ENCODE peak calls at places on chromosomes 4 and X, in four cellular contexts. F is CD8-positive, alpha-beta T cell; U is NCI-H1417; L is left cardiac atrium. B is an unnamed sample.

GRCh38 chr4:109043286-109043685 is 259.2 kb downstream of the COL25A1 start:
- DNase-seq in F (no peak), L (no peak), U (peak), B (no peak)

GRCh38 chr4:117596917-117597316 is 437.4 kb upstream of the NDST3 start:
- DNase-seq in L (no peak), F (no peak), U (no peak), B (no peak)

GRCh38 chr4:180059216-180059881 is 2183.9 kb upstream of the TENM3 start:
- DNase-seq in F (no peak), L (no peak), U (peak), B (peak)

GRCh38 chrX:133681416-133681815 is 266.1 kb upstream of the GPC4 start:
- DNase-seq in L (no peak), U (no peak), F (no peak), B (no peak)

GRCh38 chrX:10457092-10457491 is 163.3 kb downstream of the MID1 start:
- DNase-seq in F (no peak), L (peak), U (no peak), B (no peak)

GRCh38 chr4:14871676-14872430 is 130.4 kb upstream of the CPEB2 start:
- DNase-seq in U (peak), L (no peak), F (no peak), B (no peak)

GRCh38 chr4:101707596-101707995 is 82.9 kb upstream of the BANK1 start:
- DNase-seq in L (no peak), F (no peak), U (no peak), B (no peak)

GRCh38 chr4:676871-677235 is 2.5 kb downstream of the MYL5 start:
- DNase-seq in F (no peak), L (no peak), U (peak), B (no peak)

GRCh38 chrX:53598169-53598568 is 88.3 kb downstream of the HUWE1 start:
- DNase-seq in F (no peak), L (no peak), U (no peak), B (no peak)

GRCh38 chr4:15744016-15744415 is 34.1 kb upstream of the CD38 start:
- DNase-seq in L (no peak), F (no peak), U (no peak), B (no peak)

B was measured in NCI-H2081.